ENCODE peak calls at places on chromosomes 6 and 20, in seven cellular contexts. X is putamen, C is lower leg skin, Y is left cardiac atrium, D is type B pancreatic cell, A is Calu3, Q is RKO. I is an unnamed sample.

GRCh38 chr6:148251286-148251685 is 91.4 kb upstream of the SASH1 start:
- DNase-seq in X (no peak), C (no peak), Y (no peak), D (no peak), A (no peak), Q (peak; percentile 41), I (no peak)

GRCh38 chr6:134002821-134003220 is 49.6 kb downstream of the SLC2A12 start:
- DNase-seq in X (no peak), C (no peak), Y (no peak), D (no peak), A (no peak), Q (no peak), I (no peak)

GRCh38 chr6:106275692-106276091 is 49.9 kb downstream of the ATG5 start:
- DNase-seq in X (no peak), C (no peak), Y (no peak), D (no peak), A (no peak), Q (no peak), I (no peak)

GRCh38 chr6:14706378-14706929 is 539.4 kb upstream of the JARID2 start:
- DNase-seq in X (no peak), C (no peak), Y (peak; percentile 83), D (no peak), A (no peak), Q (peak; percentile 95), I (no peak)

GRCh38 chr6:147752686-147753418 is 244.4 kb downstream of the SAMD5 start:
- DNase-seq in X (no peak), C (no peak), Y (no peak), D (no peak), A (no peak), Q (no peak), I (no peak)

GRCh38 chr6:89582669-89583325 is 55.8 kb downstream of the LYRM2 start:
- DNase-seq in X (no peak), C (no peak), Y (no peak), D (no peak), A (no peak), Q (no peak), I (no peak)

GRCh38 chr6:137776786-137777185 is 90.3 kb upstream of the TNFAIP3 start:
- DNase-seq in X (no peak), C (no peak), Y (no peak), D (no peak), A (no peak), Q (no peak), I (no peak)

GRCh38 chr6:27679308-27679967 is 206.5 kb upstream of the ZNF184 start:
- DNase-seq in X (no peak), C (no peak), Y (no peak), D (no peak), A (no peak), Q (no peak), I (no peak)

GRCh38 chr6:31379850-31380249 is 22.9 kb upstream of the HLA-B start:
- DNase-seq in X (no peak), C (no peak), Y (no peak), D (no peak), A (no peak), Q (no peak), I (no peak)

GRCh38 chr6:136508701-136509387 is 41.4 kb downstream of the MAP7 start:
- DNase-seq in X (no peak), C (no peak), Y (no peak), D (no peak), A (no peak), Q (no peak), I (no peak)

GRCh38 chr6:1222426-1223311 is 89.2 kb upstream of the FOXQ1 start:
- DNase-seq in X (peak; percentile 65), C (no peak), Y (peak; percentile 75), D (no peak), A (no peak), Q (no peak), I (no peak)

GRCh38 chr6:7721654-7722053 is 4.2 kb upstream of the BMP6 start:
- DNase-seq in X (no peak), C (no peak), Y (no peak), D (no peak), A (no peak), Q (peak; percentile 76), I (peak; percentile 24)

GRCh38 chr6:155452576-155452975 is 3.1 kb downstream of the NOX3 start:
- DNase-seq in X (no peak), C (no peak), Y (no peak), D (no peak), A (no peak), Q (no peak), I (no peak)

GRCh38 chr6:136544326-136544725 is 5.9 kb downstream of the MAP7 start:
- DNase-seq in X (no peak), C (no peak), Y (no peak), D (no peak), A (no peak), Q (no peak), I (no peak)

GRCh38 chr6:111872521-111873177 is 603 bp downstream of the FYN start:
- DNase-seq in X (peak; percentile 55), C (peak; percentile 93), Y (peak; percentile 39), D (peak; percentile 78), A (peak; percentile 29), Q (peak; percentile 54), I (no peak)

GRCh38 chr20:61902213-61902869 is 163.3 kb downstream of the TAF4 start:
- DNase-seq in X (no peak), C (no peak), Y (no peak), D (no peak), A (no peak), Q (no peak), I (no peak)

GRCh38 chr20:49811825-49812462 is 684 bp upstream of the SLC9A8 start:
- DNase-seq in X (no peak), C (no peak), Y (no peak), D (no peak), A (no peak), Q (peak; percentile 83), I (no peak)

I was measured in GM12864.